ENCODE peak calls at places on chromosomes 11 and 22, in six cellular contexts. N is EL; E is stimulated activated CD8-positive, alpha-beta memory T cell treated with anti-CD3 and anti-CD28 coated beads, Interleukin-15, amount 100 ng/mL, for 1 hour; Z is T-helper 17 cell; Y is tibial artery; C is adipocyte. V is an unnamed sample.

GRCh38 chr11:65915101-65915820 is 3.6 kb downstream of the C11orf68 start:
- DNase-seq in Z (no peak), E (no peak), N (peak; percentile 70), C (no peak), Y (no peak), V (peak; percentile 55)

GRCh38 chr22:18076060-18076497 is 1.7 kb upstream of the PEX26 start:
- DNase-seq in N (peak; percentile 91), C (peak; percentile 97), Y (peak; percentile 67), Z (peak; percentile 43), E (peak; percentile 7), V (peak; percentile 92)

GRCh38 chr22:20761536-20761935 is 12.4 kb upstream of the SERPIND1 start:
- DNase-seq in C (peak; percentile 41), E (no peak), Y (no peak), N (peak; percentile 48), Z (no peak), V (peak; percentile 72)

GRCh38 chr11:130834886-130835285 is 81.4 kb downstream of the SNX19 start:
- DNase-seq in Z (no peak), E (no peak), Y (no peak), C (peak; percentile 72), N (no peak), V (no peak)

GRCh38 chr11:96827164-96827563 is 437.4 kb downstream of the JRKL start:
- DNase-seq in Y (no peak), Z (no peak), C (peak; percentile 10), E (no peak), N (no peak), V (peak; percentile 31)

GRCh38 chr11:15347969-15348734 is 233.4 kb downstream of the INSC start:
- DNase-seq in C (no peak), Y (no peak), Z (no peak), E (no peak), N (no peak), V (no peak)

GRCh38 chr11:134398079-134398444 is 14.0 kb downstream of the B3GAT1 start:
- DNase-seq in E (no peak), C (no peak), Y (no peak), Z (no peak), N (no peak), V (no peak)

GRCh38 chr11:2691991-2692841 is 7.6 kb downstream of the KCNQ1OT1 start:
- DNase-seq in N (no peak), Y (peak; percentile 6), E (no peak), C (no peak), Z (no peak), V (no peak)

GRCh38 chr11:103079833-103080232 is 12.1 kb downstream of the DCUN1D5 start:
- DNase-seq in N (no peak), E (no peak), Z (no peak), Y (no peak), C (peak; percentile 68), V (peak; percentile 59)

GRCh38 chr11:72712168-72712721 is 38.0 kb upstream of the PDE2A start:
- DNase-seq in N (no peak), E (no peak), C (no peak), Y (peak; percentile 75), Z (no peak), V (no peak)

GRCh38 chr11:7513210-7514098 is at the start of gene PPFIBP2:
- DNase-seq in C (peak; percentile 88), Y (peak; percentile 79), Z (peak; percentile 79), E (peak; percentile 71), N (peak; percentile 75), V (peak; percentile 87)

V was measured in GM23248.